ENCODE peak calls at places on chromosomes 4 and X, in six cellular contexts. K, D, H, N, C and V are unnamed samples.

GRCh38 chr4:38678078-38678477 is 14.1 kb downstream of the KLF3 start:
- DNase-seq in K (no peak), D (no peak), H (no peak), N (no peak), C (no peak), V (no peak)

GRCh38 chrX:3244955-3245354 is 101.5 kb downstream of the MXRA5 start:
- DNase-seq in K (no peak), D (no peak), H (no peak), N (no peak), C (no peak), V (no peak)

GRCh38 chr4:86446996-86447395 is 87.1 kb upstream of the MAPK10 start:
- DNase-seq in K (no peak), D (no peak), H (no peak), N (no peak), C (no peak), V (no peak)

GRCh38 chr4:67638157-67638556 is 62.8 kb downstream of the UBA6 start:
- DNase-seq in K (no peak), D (no peak), H (no peak), N (no peak), C (peak; percentile 65), V (no peak)

GRCh38 chr4:94801016-94801415 is 43.3 kb downstream of the BMPR1B start:
- DNase-seq in K (no peak), D (no peak), H (no peak), N (no peak), C (no peak), V (no peak)

GRCh38 chr4:71004281-71004851 is 10.9 kb downstream of the DCK start:
- DNase-seq in K (no peak), D (no peak), H (no peak), N (peak; percentile 49), C (no peak), V (no peak)

GRCh38 chrX:152412105-152412504 is 39.0 kb downstream of the GABRA3 start:
- DNase-seq in K (no peak), D (no peak), H (no peak), N (no peak), C (no peak), V (no peak)

GRCh38 chr4:26779674-26780073 is 81.0 kb upstream of the STIM2 start:
- DNase-seq in K (peak; percentile 12), D (peak; percentile 83), H (no peak), N (no peak), C (no peak), V (no peak)

GRCh38 chrX:13376857-13377441 is 57.1 kb upstream of the ATXN3L start:
- DNase-seq in K (no peak), D (peak; percentile 46), H (no peak), N (no peak), C (no peak), V (no peak)

GRCh38 chr4:184237612-184238011 is 19.9 kb upstream of the ENPP6 start:
- DNase-seq in K (no peak), D (no peak), H (no peak), N (no peak), C (no peak), V (no peak)

GRCh38 chr4:31065086-31065485 is 344.9 kb downstream of the PCDH7 start:
- DNase-seq in K (no peak), D (no peak), H (no peak), N (no peak), C (no peak), V (no peak)

GRCh38 chr4:139595989-139596679 is 40.1 kb upstream of the SETD7 start:
- DNase-seq in K (no peak), D (no peak), H (no peak), N (no peak), C (no peak), V (no peak)

GRCh38 chr4:145289403-145290076 is 109.2 kb upstream of the OTUD4 start:
- DNase-seq in K (no peak), D (no peak), H (no peak), N (no peak), C (no peak), V (no peak)

GRCh38 chr4:24423670-24424069 is 160.7 kb downstream of the DHX15 start:
- DNase-seq in K (no peak), D (no peak), H (no peak), N (no peak), C (no peak), V (no peak)

GRCh38 chr4:81555489-81555888 is 83.8 kb upstream of the RASGEF1B start:
- DNase-seq in K (no peak), D (peak; percentile 5), H (no peak), N (no peak), C (no peak), V (no peak)

DNA sequence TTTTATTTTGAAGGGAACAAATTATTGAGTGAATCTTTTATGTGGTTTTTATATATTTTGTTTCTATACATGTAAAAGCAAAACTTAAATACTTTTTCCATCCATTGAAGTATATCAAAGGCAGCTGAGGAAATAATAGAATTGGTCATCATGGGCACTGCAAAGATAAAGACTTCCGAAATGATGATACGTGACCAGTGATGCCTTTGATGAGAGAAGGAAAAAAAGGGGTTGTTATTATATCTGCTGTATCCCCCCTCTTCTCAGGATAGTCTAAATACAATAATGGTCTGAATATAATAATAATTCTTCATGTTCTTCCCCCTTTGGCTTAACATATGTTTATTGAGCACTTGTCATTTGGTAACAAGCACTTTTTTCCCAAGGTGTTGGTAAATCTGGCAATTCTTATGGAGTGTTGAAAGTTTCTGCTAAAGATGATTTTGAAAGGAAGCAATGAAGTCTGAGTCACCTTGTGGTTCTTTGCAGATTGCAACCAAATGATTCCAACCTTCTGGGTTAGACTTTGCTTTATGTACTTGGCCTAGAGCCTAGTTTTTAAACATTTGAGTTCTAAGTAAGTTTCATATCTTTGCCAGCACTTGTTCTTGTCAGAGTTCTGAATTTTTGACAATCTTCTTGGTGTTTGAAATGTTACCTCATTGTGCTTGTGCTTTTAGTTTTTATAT is 60.8 kb downstream of the USP9X start:
- DNase-seq in K (peak; percentile 19), D (no peak), H (no peak), N (no peak), C (peak; percentile 7), V (no peak)
- TF ChIP-seq POLR2AphosphoS5 in K (no peak), D (no peak), H (no peak), N (no peak), C (no peak), V (no peak)

DNA sequence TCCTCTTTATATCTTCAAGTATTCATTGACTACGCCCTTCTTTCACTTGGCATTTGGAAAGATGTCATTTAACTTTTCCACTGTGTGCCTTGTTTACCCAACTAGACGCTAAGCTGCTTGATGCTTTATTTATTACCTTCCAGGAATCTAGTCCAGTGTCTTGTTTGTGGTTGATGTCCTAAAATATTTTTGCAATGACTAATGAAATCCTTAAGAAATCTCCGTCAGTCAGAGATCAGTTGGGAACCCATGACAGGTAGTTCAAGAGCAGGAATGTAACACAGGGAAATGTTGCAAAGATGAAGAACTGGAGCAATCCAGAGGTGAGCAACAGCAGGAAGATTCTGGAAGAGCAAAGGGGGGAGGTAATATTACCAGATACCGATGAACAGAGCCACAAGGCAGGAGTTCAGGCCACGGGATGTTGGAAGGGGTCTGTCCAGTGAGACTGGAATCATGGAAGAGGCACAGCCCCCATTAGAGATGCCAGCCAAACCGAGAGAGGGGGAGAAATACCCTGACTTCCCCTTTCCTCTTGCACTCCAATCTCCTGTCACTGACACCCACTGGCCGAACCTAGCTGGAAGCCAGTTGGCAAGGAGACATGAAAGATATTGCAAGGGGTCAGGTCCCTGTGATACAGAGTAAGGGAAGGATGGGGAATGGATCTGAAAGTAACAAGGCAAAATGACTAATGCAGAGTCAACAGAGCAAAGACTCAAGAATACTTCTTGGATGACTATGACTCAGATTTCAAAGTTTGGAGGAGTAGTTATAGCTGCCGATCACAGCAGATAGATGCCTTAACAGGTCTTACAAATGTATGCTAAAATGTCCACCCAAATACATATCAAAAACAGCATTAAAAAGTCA is 62.7 kb upstream of the PHKA2 start:
- DNase-seq in K (peak; percentile 26), D (no peak), H (no peak), N (no peak), C (no peak), V (no peak)
- TF ChIP-seq POLR2AphosphoS5 in K (no peak), D (no peak), H (no peak), N (no peak), C (no peak), V (no peak)

GRCh38 chr4:169225812-169226211 is 44.9 kb downstream of the SH3RF1 start:
- DNase-seq in K (peak; percentile 76), D (no peak), H (no peak), N (no peak), C (no peak), V (no peak)

GRCh38 chr4:169226565-169226964 is 44.2 kb downstream of the SH3RF1 start:
- DNase-seq in K (no peak), D (no peak), H (no peak), N (no peak), C (no peak), V (no peak)

GRCh38 chr4:169229571-169230028 is 41.2 kb downstream of the SH3RF1 start:
- DNase-seq in K (peak; percentile 94), D (no peak), H (no peak), N (no peak), C (no peak), V (no peak)

GRCh38 chr4:169225058-169225751 is 45.6 kb downstream of the SH3RF1 start:
- DNase-seq in K (peak; percentile 93), D (no peak), H (no peak), N (no peak), C (no peak), V (no peak)

GRCh38 chr4:169228076-169228475 is 42.7 kb downstream of the SH3RF1 start:
- DNase-seq in K (no peak), D (no peak), H (no peak), N (no peak), C (no peak), V (no peak)
- TF ChIP-seq POLR2AphosphoS5 in K (no peak), D (no peak), H (no peak), N (no peak), C (no peak), V (no peak)

GRCh38 chr4:2492970-2493369 is 24.1 kb downstream of the RNF4 start:
- DNase-seq in K (no peak), D (no peak), H (no peak), N (no peak), C (no peak), V (no peak)

GRCh38 chr4:2489841-2490552 is 21.1 kb downstream of the RNF4 start:
- DNase-seq in K (no peak), D (no peak), H (no peak), N (no peak), C (no peak), V (no peak)

GRCh38 chr4:2486981-2487380 is 18.1 kb downstream of the RNF4 start:
- DNase-seq in K (no peak), D (no peak), H (no peak), N (no peak), C (no peak), V (no peak)

GRCh38 chr4:2487632-2488031 is 18.7 kb downstream of the RNF4 start:
- DNase-seq in K (no peak), D (no peak), H (no peak), N (no peak), C (no peak), V (no peak)

DNA sequence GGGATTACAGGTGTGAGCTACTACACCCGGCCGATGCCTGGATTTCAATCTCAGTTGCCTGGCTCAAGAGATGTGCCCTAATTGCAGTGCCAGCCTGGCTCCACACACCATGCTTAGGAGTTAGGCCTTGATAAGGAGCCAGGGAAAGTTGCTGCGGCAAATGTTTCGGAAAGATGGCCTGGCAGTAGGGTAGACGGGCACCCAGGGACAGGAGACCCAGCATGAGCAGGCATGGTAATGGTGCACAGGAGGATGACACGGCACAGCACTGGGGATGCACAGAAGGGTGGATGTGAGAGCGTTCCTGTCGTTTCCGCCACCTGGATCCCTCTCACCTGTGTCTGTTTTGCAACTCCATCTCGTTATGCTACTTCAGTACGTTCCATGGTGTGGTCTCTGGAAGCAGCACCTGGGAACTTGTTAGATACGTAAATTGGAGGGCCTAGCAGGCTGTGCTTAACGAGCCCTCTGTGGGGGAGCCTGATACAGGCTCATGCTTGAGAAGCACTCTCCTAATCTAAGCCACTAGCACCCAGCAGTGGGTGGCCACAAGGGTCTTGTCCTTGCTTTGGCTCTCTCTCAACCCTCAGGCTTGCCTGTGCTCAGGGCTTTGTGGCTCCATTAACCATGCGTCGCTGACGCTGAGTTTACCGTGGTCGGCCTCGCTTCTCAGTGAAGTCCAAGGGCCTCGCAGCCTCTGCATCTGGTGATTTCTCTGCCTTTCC is 20.3 kb downstream of the RNF4 start:
- DNase-seq in K (no peak), D (no peak), H (no peak), N (no peak), C (no peak), V (no peak)
- TF ChIP-seq POLR2AphosphoS5 in K (no peak), D (no peak), H (no peak), N (no peak), C (no peak), V (no peak)